ENCODE peak calls at places on chromosomes 11 and 22, in four cellular contexts. A is KG1, S is glutamatergic neuron, K is amniotic epithelial cell. G is an unnamed sample.

GRCh38 chr11:79174045-79175008 is 266.5 kb downstream of the TENM4 start:
- DNase-seq in A (no peak), S (no peak), K (no peak), G (no peak)

GRCh38 chr22:21972293-21972779 is 10.3 kb downstream of the TOP3B start:
- DNase-seq in S (peak; percentile 76), K (peak; percentile 19), A (peak; percentile 20), G (no peak)

GRCh38 chr11:13280777-13281176 is 3.2 kb downstream of the BMAL1 start:
- DNase-seq in K (no peak), A (no peak), S (no peak), G (no peak)

GRCh38 chr11:13663631-13664071 is 4.8 kb upstream of the FAR1 start:
- DNase-seq in A (no peak), K (peak; percentile 74), S (no peak), G (peak; percentile 16)

GRCh38 chr11:47641585-47642098 is 717 bp downstream of the MTCH2 start:
- DNase-seq in S (no peak), A (no peak), K (no peak), G (no peak)

GRCh38 chr11:20933958-20934357 is 264.6 kb downstream of the NELL1 start:
- DNase-seq in A (no peak), S (no peak), K (no peak), G (no peak)

GRCh38 chr11:3888210-3888609 is 32.7 kb downstream of the STIM1 start:
- DNase-seq in K (no peak), A (no peak), S (no peak), G (no peak)

GRCh38 chr11:32385998-32386397 is 49.3 kb downstream of the WT1 start:
- DNase-seq in K (peak; percentile 85), S (no peak), A (no peak), G (peak; percentile 42)

GRCh38 chr11:47786373-47786772 is 19.2 kb upstream of the FNBP4 start:
- DNase-seq in A (no peak), S (no peak), K (peak; percentile 93), G (no peak)

GRCh38 chr11:86115542-86116385 is 46.9 kb upstream of the PICALM start:
- DNase-seq in S (no peak), K (peak; percentile 89), A (no peak), G (peak; percentile 58)

GRCh38 chr22:41731609-41732008 is 32.3 kb downstream of the MEI1 start:
- DNase-seq in A (no peak), K (no peak), S (no peak), G (no peak)

GRCh38 chr11:130585545-130585944 is 137.1 kb downstream of the ADAMTS15 start:
- DNase-seq in S (no peak), K (peak; percentile 53), A (no peak), G (peak; percentile 60)

GRCh38 chr11:66559141-66559861 is 9.1 kb downstream of the CTSF start:
- DNase-seq in S (no peak), K (no peak), A (no peak), G (no peak)

GRCh38 chr11:31813961-31814868 is 3.1 kb upstream of the PAX6 start:
- DNase-seq in K (no peak), A (no peak), S (no peak), G (no peak)

GRCh38 chr11:78061088-78061920 is 2.4 kb upstream of the THRSP start:
- DNase-seq in S (no peak), K (no peak), A (no peak), G (no peak)

GRCh38 chr11:64524534-64525042 is 66.4 kb upstream of the SLC22A12 start:
- DNase-seq in A (no peak), K (no peak), S (no peak), G (no peak)

GRCh38 chr11:91194551-91194950 is 971.7 kb upstream of the CHORDC1 start:
- DNase-seq in S (no peak), A (no peak), K (no peak), G (no peak)

GRCh38 chr22:25062378-25063095 is 110.0 kb downstream of the KIAA1671 start:
- DNase-seq in A (no peak), S (no peak), K (no peak), G (no peak)

GRCh38 chr22:27641049-27641790 is 160.3 kb downstream of the MN1 start:
- DNase-seq in A (no peak), K (no peak), S (no peak), G (no peak)

GRCh38 chr11:2862950-2863618 is 22.5 kb downstream of the CDKN1C start:
- DNase-seq in A (no peak), S (peak; percentile 73), K (peak; percentile 21), G (no peak)

GRCh38 chr22:30607939-30608338 is 965 bp downstream of the TCN2 start:
- DNase-seq in A (no peak), K (no peak), S (no peak), G (no peak)

GRCh38 chr11:65213322-65214211 is 31.8 kb downstream of the CAPN1 start:
- DNase-seq in K (peak; percentile 38), A (peak; percentile 78), S (no peak), G (no peak)

GRCh38 chr11:57094206-57094940 is 87.4 kb upstream of the LRRC55 start:
- DNase-seq in K (peak; percentile 78), A (no peak), S (no peak), G (peak; percentile 5)

GRCh38 chr22:21014202-21015050 is 539 bp upstream of the P2RX6 start:
- DNase-seq in S (peak; percentile 98), A (peak; percentile 21), K (peak; percentile 91), G (peak; percentile 73)

GRCh38 chr11:78725200-78725599 is 150.5 kb upstream of the NARS2 start:
- DNase-seq in A (no peak), K (no peak), S (no peak), G (no peak)

GRCh38 chr11:80074837-80075236 is 634.0 kb upstream of the TENM4 start:
- DNase-seq in K (no peak), A (no peak), S (no peak), G (no peak)

GRCh38 chr11:76918941-76919386 is 58.2 kb downstream of the ACER3 start:
- DNase-seq in K (peak; percentile 61), A (peak; percentile 64), S (no peak), G (peak; percentile 44)

GRCh38 chr11:118418770-118419169 is 17.4 kb downstream of the ATP5MG start:
- DNase-seq in A (no peak), K (no peak), S (no peak), G (peak; percentile 42)

GRCh38 chr11:68150029-68150428 is 28.8 kb upstream of the CHKA start:
- DNase-seq in K (peak; percentile 88), A (peak; percentile 26), S (no peak), G (no peak)

G was measured in RCC 7860.